ENCODE peak calls at places on chromosome X, in five cellular contexts. N is cardiac fibroblast; C is cerebellar cortex; D is activated T-cell treated with anti-CD3 and anti-CD28 coated beads, Interleukin-2, amount 50 U/mL, for 4 hours; X is iris pigment epithelial cell. I is an unnamed sample.

GRCh38 chrX:119015407-119016242 is 41.2 kb downstream of the LONRF3 start:
- DNase-seq in N (peak; percentile 86), C (no peak), D (no peak), X (peak; percentile 90), I (peak; percentile 86)

GRCh38 chrX:16826207-16826606 is 39.9 kb downstream of the TXLNG start:
- DNase-seq in N (peak; percentile 67), C (peak; percentile 47), D (no peak), X (peak; percentile 78), I (peak; percentile 60)

GRCh38 chrX:131305926-131306325 is 16.8 kb upstream of the IGSF1 start:
- DNase-seq in N (no peak), C (no peak), D (no peak), X (no peak), I (peak; percentile 1)

GRCh38 chrX:96707829-96708228 is 23.2 kb downstream of the DIAPH2 start:
- DNase-seq in N (no peak), C (no peak), D (no peak), X (no peak), I (no peak)

GRCh38 chrX:10512741-10513140 is 107.6 kb downstream of the MID1 start:
- DNase-seq in N (no peak), C (no peak), D (no peak), X (no peak), I (no peak)

GRCh38 chrX:42694260-42694815 is 83.6 kb downstream of the PPP1R2C start:
- DNase-seq in N (no peak), C (no peak), D (no peak), X (no peak), I (no peak)

GRCh38 chrX:52271212-52271611 is 86.5 kb downstream of the MAGED4 start:
- DNase-seq in N (peak; percentile 7), C (no peak), D (no peak), X (peak; percentile 6), I (peak; percentile 3)

GRCh38 chrX:74232859-74233258 is 71.1 kb upstream of the ZCCHC13 start:
- DNase-seq in N (peak; percentile 52), C (peak; percentile 22), D (no peak), X (peak; percentile 42), I (peak; percentile 25)

GRCh38 chrX:45699158-45699557 is 498.5 kb upstream of the DIPK2B start:
- DNase-seq in N (peak; percentile 64), C (no peak), D (no peak), X (peak; percentile 75), I (peak; percentile 67)

GRCh38 chrX:43813319-43813718 is 68.9 kb downstream of the MAOB start:
- DNase-seq in N (no peak), C (no peak), D (no peak), X (no peak), I (no peak)

GRCh38 chrX:149829751-149830191 is 48.0 kb downstream of the MAGEA9 start:
- DNase-seq in N (peak; percentile 50), C (no peak), D (no peak), X (peak; percentile 53), I (peak; percentile 0)

GRCh38 chrX:50704360-50704759 is 109.6 kb downstream of the SHROOM4 start:
- DNase-seq in N (peak; percentile 29), C (no peak), D (no peak), X (peak; percentile 47), I (no peak)

GRCh38 chrX:104351173-104351769 is 96.5 kb upstream of the ESX1 start:
- DNase-seq in N (peak; percentile 90), C (no peak), D (no peak), X (peak; percentile 89), I (peak; percentile 61)

GRCh38 chrX:120604359-120604782 is 470 bp downstream of the MCTS1 start:
- DNase-seq in N (peak; percentile 66), C (peak; percentile 21), D (peak; percentile 5), X (peak; percentile 53), I (peak; percentile 56)

GRCh38 chrX:95318882-95319281 is 1365.8 kb upstream of the DIAPH2 start:
- DNase-seq in N (peak; percentile 2), C (no peak), D (no peak), X (peak; percentile 1), I (no peak)

GRCh38 chrX:102959471-102959870 is 22.4 kb downstream of the RAB40AL start:
- DNase-seq in N (peak; percentile 81), C (no peak), D (no peak), X (peak; percentile 22), I (peak; percentile 26)

GRCh38 chrX:20519077-20519617 is 252.4 kb upstream of the RPS6KA3 start:
- DNase-seq in N (no peak), C (no peak), D (no peak), X (no peak), I (no peak)

GRCh38 chrX:12984629-12985303 is 9.9 kb downstream of the TMSB4X start:
- DNase-seq in N (peak; percentile 84), C (peak; percentile 7), D (peak; percentile 26), X (peak; percentile 73), I (peak; percentile 93)

GRCh38 chrX:16320765-16321355 is 153.6 kb downstream of the MAGEB17 start:
- DNase-seq in N (peak; percentile 9), C (no peak), D (no peak), X (peak; percentile 38), I (peak; percentile 78)